ENCODE peak calls at places on chromosome 7, in five cellular contexts. One of them, this sample, is unnamed.

GRCh38 chr7:47225387-47226170 is 356.3 kb downstream of the TNS3 start:
- DNase-seq in CD8-positive, alpha-beta T cell: no peak
- DNase-seq in SK-N-SH: no peak
- DNase-seq in choroid plexus epithelial cell: peak; percentile 31
- DNase-seq in PC-9: no peak
- DNase-seq in this sample: peak; percentile 39

GRCh38 chr7:17849504-17849903 is 90.8 kb downstream of the SNX13 start:
- DNase-seq in SK-N-SH: no peak
- DNase-seq in choroid plexus epithelial cell: peak; percentile 76
- DNase-seq in PC-9: no peak
- DNase-seq in CD8-positive, alpha-beta T cell: no peak
- DNase-seq in this sample: peak; percentile 74

GRCh38 chr7:44073664-44074348 is 8.4 kb upstream of the PGAM2 start:
- DNase-seq in SK-N-SH: no peak
- DNase-seq in CD8-positive, alpha-beta T cell: peak; percentile 62
- DNase-seq in PC-9: peak; percentile 92
- DNase-seq in choroid plexus epithelial cell: no peak
- DNase-seq in this sample: no peak

GRCh38 chr7:92088266-92088665 is 46.0 kb downstream of the CYP51A1 start:
- DNase-seq in PC-9: no peak
- DNase-seq in SK-N-SH: no peak
- DNase-seq in choroid plexus epithelial cell: no peak
- DNase-seq in CD8-positive, alpha-beta T cell: no peak
- DNase-seq in this sample: no peak

GRCh38 chr7:18287482-18287881 is 208.1 kb upstream of the HDAC9 start:
- DNase-seq in SK-N-SH: no peak
- DNase-seq in PC-9: no peak
- DNase-seq in CD8-positive, alpha-beta T cell: no peak
- DNase-seq in choroid plexus epithelial cell: no peak
- DNase-seq in this sample: no peak

GRCh38 chr7:85521108-85521694 is 334.3 kb upstream of the SEMA3D start:
- DNase-seq in PC-9: no peak
- DNase-seq in SK-N-SH: no peak
- DNase-seq in CD8-positive, alpha-beta T cell: no peak
- DNase-seq in choroid plexus epithelial cell: peak; percentile 71
- DNase-seq in this sample: peak; percentile 39

GRCh38 chr7:141053626-141054025 is 20.2 kb upstream of the TMEM178B start:
- DNase-seq in PC-9: no peak
- DNase-seq in CD8-positive, alpha-beta T cell: peak; percentile 45
- DNase-seq in choroid plexus epithelial cell: no peak
- DNase-seq in SK-N-SH: no peak
- DNase-seq in this sample: no peak

GRCh38 chr7:44547536-44548221 is 6.5 kb upstream of the NPC1L1 start:
- DNase-seq in CD8-positive, alpha-beta T cell: no peak
- DNase-seq in SK-N-SH: no peak
- DNase-seq in choroid plexus epithelial cell: peak; percentile 37
- DNase-seq in PC-9: peak; percentile 25
- DNase-seq in this sample: peak; percentile 37

GRCh38 chr7:1176891-1177373 is 16.9 kb upstream of the ZFAND2A start:
- DNase-seq in PC-9: peak; percentile 67
- DNase-seq in choroid plexus epithelial cell: peak; percentile 73
- DNase-seq in CD8-positive, alpha-beta T cell: peak; percentile 76
- DNase-seq in SK-N-SH: peak; percentile 83
- DNase-seq in this sample: peak; percentile 83

GRCh38 chr7:30785786-30786185 is 14.6 kb downstream of the MINDY4 start:
- DNase-seq in CD8-positive, alpha-beta T cell: no peak
- DNase-seq in choroid plexus epithelial cell: no peak
- DNase-seq in SK-N-SH: no peak
- DNase-seq in PC-9: no peak
- DNase-seq in this sample: no peak
- H3K4me3 ChIP-seq in CD8-positive, alpha-beta T cell: no peak overlapping the region
- H3K4me3 ChIP-seq in choroid plexus epithelial cell: no peak overlapping the region
- H3K4me3 ChIP-seq in SK-N-SH: no peak overlapping the region
- H3K4me3 ChIP-seq in PC-9: no peak overlapping the region
- H3K4me3 ChIP-seq in this sample: no peak overlapping the region

GRCh38 chr7:7182156-7183060 is at the start of gene C1GALT1:
- DNase-seq in choroid plexus epithelial cell: peak; percentile 99
- DNase-seq in CD8-positive, alpha-beta T cell: peak; percentile 98
- DNase-seq in SK-N-SH: peak; percentile 98
- DNase-seq in PC-9: peak; percentile 95
- DNase-seq in this sample: peak; percentile 99

GRCh38 chr7:7183061-7183832 is 903 bp downstream of the C1GALT1 start:
- DNase-seq in SK-N-SH: peak; percentile 82
- DNase-seq in PC-9: peak; percentile 50
- DNase-seq in choroid plexus epithelial cell: peak; percentile 56
- DNase-seq in CD8-positive, alpha-beta T cell: peak; percentile 38
- DNase-seq in this sample: peak; percentile 25

GRCh38 chr7:7181519-7182155 is 707 bp upstream of the C1GALT1 start:
- DNase-seq in SK-N-SH: peak; percentile 55
- DNase-seq in PC-9: peak; percentile 70
- DNase-seq in CD8-positive, alpha-beta T cell: peak; percentile 51
- DNase-seq in choroid plexus epithelial cell: peak; percentile 65
- DNase-seq in this sample: no peak

GRCh38 chr7:7178906-7179305 is 3.4 kb upstream of the C1GALT1 start:
- DNase-seq in PC-9: peak; percentile 32
- DNase-seq in CD8-positive, alpha-beta T cell: no peak
- DNase-seq in SK-N-SH: no peak
- DNase-seq in choroid plexus epithelial cell: no peak
- DNase-seq in this sample: no peak

GRCh38 chr7:7180725-7181428 is 1.5 kb upstream of the C1GALT1 start:
- DNase-seq in CD8-positive, alpha-beta T cell: no peak
- DNase-seq in PC-9: no peak
- DNase-seq in SK-N-SH: no peak
- DNase-seq in choroid plexus epithelial cell: no peak
- DNase-seq in this sample: peak; percentile 5
- H3K4me3 ChIP-seq in CD8-positive, alpha-beta T cell: peak overlapping the region; percentile 75
- H3K4me3 ChIP-seq in PC-9: peak overlapping the region; percentile 67
- H3K4me3 ChIP-seq in SK-N-SH: no peak overlapping the region
- H3K4me3 ChIP-seq in choroid plexus epithelial cell: no peak overlapping the region
- H3K4me3 ChIP-seq in this sample: no peak overlapping the region

GRCh38 chr7:108419961-108420360 is 36.3 kb downstream of the NRCAM start:
- DNase-seq in choroid plexus epithelial cell: peak; percentile 27
- DNase-seq in CD8-positive, alpha-beta T cell: no peak
- DNase-seq in PC-9: no peak
- DNase-seq in SK-N-SH: no peak
- DNase-seq in this sample: peak; percentile 28
- H3K4me3 ChIP-seq in choroid plexus epithelial cell: no peak overlapping the region
- H3K4me3 ChIP-seq in CD8-positive, alpha-beta T cell: no peak overlapping the region
- H3K4me3 ChIP-seq in PC-9: no peak overlapping the region
- H3K4me3 ChIP-seq in SK-N-SH: no peak overlapping the region
- H3K4me3 ChIP-seq in this sample: no peak overlapping the region

GRCh38 chr7:151633516-151633812 is 113.8 kb upstream of the RHEB start:
- DNase-seq in choroid plexus epithelial cell: no peak
- DNase-seq in PC-9: no peak
- DNase-seq in CD8-positive, alpha-beta T cell: no peak
- DNase-seq in SK-N-SH: no peak
- DNase-seq in this sample: no peak
- H3K4me3 ChIP-seq in choroid plexus epithelial cell: no peak overlapping the region
- H3K4me3 ChIP-seq in PC-9: no peak overlapping the region
- H3K4me3 ChIP-seq in CD8-positive, alpha-beta T cell: peak overlapping the region; percentile 85
- H3K4me3 ChIP-seq in SK-N-SH: no peak overlapping the region
- H3K4me3 ChIP-seq in this sample: no peak overlapping the region

GRCh38 chr7:159032753-159033472 is 111.8 kb downstream of the VIPR2 start:
- DNase-seq in PC-9: no peak
- DNase-seq in CD8-positive, alpha-beta T cell: no peak
- DNase-seq in SK-N-SH: no peak
- DNase-seq in choroid plexus epithelial cell: no peak
- DNase-seq in this sample: no peak

GRCh38 chr7:159031135-159031701 is 113.4 kb downstream of the VIPR2 start:
- DNase-seq in choroid plexus epithelial cell: no peak
- DNase-seq in CD8-positive, alpha-beta T cell: peak; percentile 4
- DNase-seq in SK-N-SH: no peak
- DNase-seq in PC-9: no peak
- DNase-seq in this sample: peak; percentile 10

GRCh38 chr7:159031750-159032149 is 112.9 kb downstream of the VIPR2 start:
- DNase-seq in PC-9: no peak
- DNase-seq in CD8-positive, alpha-beta T cell: peak; percentile 3
- DNase-seq in SK-N-SH: no peak
- DNase-seq in choroid plexus epithelial cell: no peak
- DNase-seq in this sample: no peak

GRCh38 chr7:159033473-159033825 is 111.2 kb downstream of the VIPR2 start:
- DNase-seq in SK-N-SH: no peak
- DNase-seq in PC-9: no peak
- DNase-seq in CD8-positive, alpha-beta T cell: no peak
- DNase-seq in choroid plexus epithelial cell: no peak
- DNase-seq in this sample: no peak

GRCh38 chr7:159032310-159032709 is 112.4 kb downstream of the VIPR2 start:
- DNase-seq in choroid plexus epithelial cell: no peak
- DNase-seq in PC-9: no peak
- DNase-seq in SK-N-SH: no peak
- DNase-seq in CD8-positive, alpha-beta T cell: no peak
- DNase-seq in this sample: no peak
- H3K4me3 ChIP-seq in choroid plexus epithelial cell: no peak overlapping the region
- H3K4me3 ChIP-seq in PC-9: no peak overlapping the region
- H3K4me3 ChIP-seq in SK-N-SH: no peak overlapping the region
- H3K4me3 ChIP-seq in CD8-positive, alpha-beta T cell: no peak overlapping the region
- H3K4me3 ChIP-seq in this sample: no peak overlapping the region

GRCh38 chr7:130894146-130895005 is 160.4 kb upstream of the KLF14 start:
- DNase-seq in SK-N-SH: no peak
- DNase-seq in CD8-positive, alpha-beta T cell: no peak
- DNase-seq in choroid plexus epithelial cell: peak; percentile 76
- DNase-seq in PC-9: peak; percentile 92
- DNase-seq in this sample: peak; percentile 78
- H3K4me3 ChIP-seq in SK-N-SH: no peak overlapping the region
- H3K4me3 ChIP-seq in CD8-positive, alpha-beta T cell: no peak overlapping the region
- H3K4me3 ChIP-seq in choroid plexus epithelial cell: no peak overlapping the region
- H3K4me3 ChIP-seq in PC-9: no peak overlapping the region
- H3K4me3 ChIP-seq in this sample: no peak overlapping the region

GRCh38 chr7:135664046-135664589 is 1.8 kb downstream of the STMP1 start:
- DNase-seq in SK-N-SH: no peak
- DNase-seq in choroid plexus epithelial cell: no peak
- DNase-seq in CD8-positive, alpha-beta T cell: no peak
- DNase-seq in PC-9: no peak
- DNase-seq in this sample: peak; percentile 58
- H3K4me3 ChIP-seq in SK-N-SH: peak overlapping the region; percentile 96
- H3K4me3 ChIP-seq in choroid plexus epithelial cell: no peak overlapping the region
- H3K4me3 ChIP-seq in CD8-positive, alpha-beta T cell: no peak overlapping the region
- H3K4me3 ChIP-seq in PC-9: peak overlapping the region; percentile 99
- H3K4me3 ChIP-seq in this sample: peak overlapping the region; percentile 99

GRCh38 chr7:27185708-27186449 is 847 bp upstream of the HOXA11 start:
- DNase-seq in CD8-positive, alpha-beta T cell: no peak
- DNase-seq in PC-9: no peak
- DNase-seq in choroid plexus epithelial cell: no peak
- DNase-seq in SK-N-SH: no peak
- DNase-seq in this sample: no peak
- H3K4me3 ChIP-seq in CD8-positive, alpha-beta T cell: peak overlapping the region; percentile 40
- H3K4me3 ChIP-seq in PC-9: no peak overlapping the region
- H3K4me3 ChIP-seq in choroid plexus epithelial cell: no peak overlapping the region
- H3K4me3 ChIP-seq in SK-N-SH: no peak overlapping the region
- H3K4me3 ChIP-seq in this sample: no peak overlapping the region

DNA sequence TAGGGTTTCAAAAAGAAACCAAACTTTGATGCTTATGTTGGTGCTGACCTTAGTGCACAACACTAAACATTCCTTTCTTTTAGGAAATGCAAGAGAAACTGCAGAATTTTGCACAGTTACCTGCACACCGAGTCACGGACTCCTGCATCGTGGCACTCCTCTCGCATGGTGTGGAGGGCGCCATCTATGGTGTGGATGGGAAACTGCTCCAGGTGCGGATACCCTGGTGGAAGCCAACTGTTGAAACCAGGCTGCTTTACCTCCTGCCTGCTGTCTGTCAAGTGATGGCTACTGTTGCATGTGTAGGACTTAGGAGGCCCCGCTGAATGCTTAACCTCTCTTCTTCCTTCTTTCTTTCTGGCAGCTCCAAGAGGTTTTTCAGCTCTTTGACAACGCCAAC is 11.7 kb downstream of the CASP2 start:
- DNase-seq in SK-N-SH: peak; percentile 72
- DNase-seq in choroid plexus epithelial cell: peak; percentile 45
- DNase-seq in PC-9: no peak
- DNase-seq in CD8-positive, alpha-beta T cell: peak; percentile 66
- DNase-seq in this sample: no peak
- H3K4me3 ChIP-seq in SK-N-SH: no peak overlapping the region
- H3K4me3 ChIP-seq in choroid plexus epithelial cell: no peak overlapping the region
- H3K4me3 ChIP-seq in PC-9: no peak overlapping the region
- H3K4me3 ChIP-seq in CD8-positive, alpha-beta T cell: no peak overlapping the region
- H3K4me3 ChIP-seq in this sample: no peak overlapping the region